ENCODE peak calls at places on chromosomes 12 and 14, in seven cellular contexts. F, K, T, N, M, Z and B are unnamed samples.

GRCh38 chr14:69695664-69696527 is 71.0 kb upstream of the SRSF5 start:
- DNase-seq in F (no peak), K (no peak), T (no peak), N (peak; percentile 58), M (no peak), Z (peak; percentile 78), B (no peak)

GRCh38 chr12:25864287-25864686 is 94.2 kb upstream of the RASSF8 start:
- DNase-seq in F (no peak), K (no peak), T (no peak), N (peak; percentile 9), M (no peak), Z (no peak), B (no peak)

GRCh38 chr12:123045678-123046077 is 65.2 kb downstream of the ARL6IP4 start:
- DNase-seq in F (no peak), K (no peak), T (no peak), N (no peak), M (no peak), Z (no peak), B (peak; percentile 33)

GRCh38 chr14:85079842-85080741 is 449.9 kb upstream of the FLRT2 start:
- DNase-seq in F (no peak), K (no peak), T (no peak), N (no peak), M (no peak), Z (no peak), B (peak; percentile 25)

GRCh38 chr12:93163260-93164036 is 214.3 kb upstream of the NUDT4 start:
- DNase-seq in F (no peak), K (no peak), T (no peak), N (peak; percentile 88), M (no peak), Z (no peak), B (no peak)

GRCh38 chr12:1832801-1833595 is 12.6 kb downstream of the LRTM2 start:
- DNase-seq in F (no peak), K (no peak), T (no peak), N (no peak), M (no peak), Z (peak; percentile 34), B (peak; percentile 49)

GRCh38 chr12:51395283-51396230 is 4.4 kb upstream of the GALNT6 start:
- DNase-seq in F (no peak), K (no peak), T (peak; percentile 37), N (no peak), M (no peak), Z (no peak), B (no peak)

GRCh38 chr12:2494490-2495192 is 300.1 kb upstream of the FKBP4 start:
- DNase-seq in F (no peak), K (peak; percentile 64), T (no peak), N (no peak), M (no peak), Z (no peak), B (no peak)

GRCh38 chr14:20415723-20416622 is 2.7 kb upstream of the TEP1 start:
- DNase-seq in F (no peak), K (no peak), T (peak; percentile 65), N (peak; percentile 73), M (peak; percentile 44), Z (peak; percentile 58), B (no peak)

GRCh38 chr14:92511472-92512247 is 1.9 kb upstream of the RIN3 start:
- DNase-seq in F (no peak), K (no peak), T (no peak), N (peak; percentile 92), M (peak; percentile 97), Z (no peak), B (no peak)

GRCh38 chr14:24273422-24273998 is 2.1 kb upstream of the RABGGTA start:
- DNase-seq in F (no peak), K (no peak), T (no peak), N (no peak), M (peak; percentile 32), Z (no peak), B (no peak)

GRCh38 chr14:93316716-93317115 is 16.1 kb downstream of the BTBD7 start:
- DNase-seq in F (no peak), K (no peak), T (no peak), N (peak; percentile 31), M (no peak), Z (no peak), B (no peak)

GRCh38 chr12:108551556-108551955 is 9.4 kb downstream of the SART3 start:
- DNase-seq in F (no peak), K (no peak), T (no peak), N (peak; percentile 62), M (no peak), Z (no peak), B (no peak)

GRCh38 chr14:57495409-57495808 is 1.8 kb upstream of the CCDC198 start:
- DNase-seq in F (no peak), K (no peak), T (no peak), N (no peak), M (no peak), Z (no peak), B (no peak)

GRCh38 chr12:62683724-62684501 is 217.3 kb downstream of the MON2 start:
- DNase-seq in F (no peak), K (peak; percentile 76), T (no peak), N (peak; percentile 87), M (no peak), Z (no peak), B (no peak)

GRCh38 chr14:24741871-24742270 is 107.9 kb upstream of the GZMB start:
- DNase-seq in F (no peak), K (no peak), T (no peak), N (peak; percentile 20), M (no peak), Z (no peak), B (no peak)

GRCh38 chr12:95440401-95440800 is 33.6 kb upstream of the METAP2 start:
- DNase-seq in F (no peak), K (no peak), T (no peak), N (peak; percentile 31), M (no peak), Z (no peak), B (no peak)

GRCh38 chr12:43060738-43061137 is 471.2 kb upstream of the PRICKLE1 start:
- DNase-seq in F (no peak), K (no peak), T (no peak), N (no peak), M (no peak), Z (no peak), B (no peak)

GRCh38 chr12:46373303-46374182 is 970 bp upstream of the SLC38A2 start:
- DNase-seq in F (no peak), K (peak; percentile 57), T (peak; percentile 72), N (peak; percentile 73), M (peak; percentile 68), Z (peak; percentile 80), B (peak; percentile 86)

GRCh38 chr12:39375206-39375808 is 67.6 kb downstream of the KIF21A start:
- DNase-seq in F (no peak), K (no peak), T (peak; percentile 25), N (no peak), M (no peak), Z (peak; percentile 14), B (no peak)

GRCh38 chr12:77603923-77604322 is 226.8 kb upstream of the NAV3 start:
- DNase-seq in F (no peak), K (no peak), T (no peak), N (no peak), M (no peak), Z (no peak), B (no peak)

GRCh38 chr14:104817930-104818713 is 17.2 kb downstream of the ZBTB42 start:
- DNase-seq in F (no peak), K (no peak), T (no peak), N (no peak), M (no peak), Z (no peak), B (no peak)

GRCh38 chr14:66119805-66120204 is 366.4 kb upstream of the CCDC196 start:
- DNase-seq in F (no peak), K (no peak), T (no peak), N (no peak), M (no peak), Z (no peak), B (no peak)

GRCh38 chr12:104165801-104166200 is 27.8 kb upstream of the NFYB start:
- DNase-seq in F (no peak), K (no peak), T (no peak), N (no peak), M (no peak), Z (no peak), B (no peak)

GRCh38 chr12:96807741-96808140 is 99.3 kb upstream of the NEDD1 start:
- DNase-seq in F (no peak), K (no peak), T (no peak), N (no peak), M (no peak), Z (no peak), B (no peak)

GRCh38 chr12:118680361-118680963 is 300.9 kb upstream of the SRRM4 start:
- DNase-seq in F (no peak), K (peak; percentile 54), T (no peak), N (no peak), M (no peak), Z (peak; percentile 16), B (peak; percentile 69)

GRCh38 chr14:39432179-39432618 is at the start of gene FBXO33:
- DNase-seq in F (peak; percentile 87), K (peak; percentile 97), T (peak; percentile 96), N (peak; percentile 99), M (peak; percentile 89), Z (peak; percentile 97), B (peak; percentile 99)

GRCh38 chr14:39433452-39433813 is 1.2 kb upstream of the FBXO33 start:
- DNase-seq in F (no peak), K (no peak), T (no peak), N (no peak), M (no peak), Z (no peak), B (no peak)

GRCh38 chr14:39434401-39434800 is 2.2 kb upstream of the FBXO33 start:
- DNase-seq in F (no peak), K (no peak), T (no peak), N (no peak), M (no peak), Z (no peak), B (no peak)

GRCh38 chr14:39431416-39432178 is 636 bp downstream of the FBXO33 start:
- DNase-seq in F (no peak), K (peak; percentile 54), T (peak; percentile 55), N (peak; percentile 59), M (peak; percentile 16), Z (peak; percentile 73), B (peak; percentile 86)

GRCh38 chr14:39432619-39433451 is 602 bp upstream of the FBXO33 start:
- DNase-seq in F (peak; percentile 75), K (peak; percentile 93), T (peak; percentile 96), N (peak; percentile 88), M (peak; percentile 80), Z (peak; percentile 93), B (peak; percentile 97)
- TF ChIP-seq CTCF in F (no peak), K (no peak), T (peak; percentile 48), N (no peak), M (peak; percentile 30), Z (no peak), B (no peak)

GRCh38 chr12:121003650-121004049 is 12.6 kb downstream of the C12orf43 start:
- DNase-seq in F (no peak), K (no peak), T (peak; percentile 66), N (no peak), M (no peak), Z (peak; percentile 40), B (no peak)
- TF ChIP-seq CTCF in F (no peak), K (no peak), T (peak; percentile 44), N (no peak), M (peak; percentile 36), Z (peak; percentile 42), B (no peak)

GRCh38 chr14:49687942-49688700 is at the start of gene POLE2:
- DNase-seq in F (peak; percentile 2), K (peak; percentile 77), T (peak; percentile 86), N (peak; percentile 86), M (peak; percentile 55), Z (peak; percentile 91), B (peak; percentile 90)
- TF ChIP-seq CTCF in F (no peak), K (no peak), T (no peak), N (no peak), M (no peak), Z (no peak), B (no peak)

GRCh38 chr14:64159588-64159987 is 134.6 kb downstream of the ESR2 start:
- DNase-seq in F (no peak), K (no peak), T (peak; percentile 8), N (no peak), M (no peak), Z (no peak), B (no peak)
- TF ChIP-seq CTCF in F (no peak), K (peak; percentile 18), T (peak; percentile 10), N (no peak), M (no peak), Z (no peak), B (no peak)